ENCODE peak calls at places on chromosomes 6 and 20, in six cellular contexts. F is upper lobe of right lung, B is heart right ventricle, Q is AG09309, R is fibroblast of the aortic adventitia, V is uterus. I is an unnamed sample.

GRCh38 chr6:105509506-105510331 is 106.8 kb upstream of the PREP start:
- DNase-seq in F (no peak), B (peak), Q (no peak), R (no peak), V (peak), I (no peak)

GRCh38 chr6:166112580-166112979 is 55.1 kb downstream of the TBXT start:
- DNase-seq in F (no peak), B (no peak), Q (peak), R (peak), V (no peak), I (peak)

GRCh38 chr6:10908228-10908627 is 21.4 kb downstream of the SYCP2L start:
- DNase-seq in F (no peak), B (no peak), Q (no peak), R (no peak), V (no peak), I (no peak)

GRCh38 chr6:158567871-158568401 is 8.0 kb downstream of the TMEM181 start:
- DNase-seq in F (no peak), B (no peak), Q (no peak), R (no peak), V (no peak), I (no peak)

GRCh38 chr6:151389640-151390275 is 1.6 kb downstream of the ZBTB2 start:
- DNase-seq in F (peak), B (peak), Q (peak), R (peak), V (peak), I (peak)

GRCh38 chr20:62716198-62716940 is 7.7 kb downstream of the NTSR1 start:
- DNase-seq in F (no peak), B (no peak), Q (no peak), R (peak), V (no peak), I (no peak)

GRCh38 chr6:37354526-37355384 is 972 bp downstream of the RNF8 start:
- DNase-seq in F (peak), B (no peak), Q (no peak), R (no peak), V (peak), I (no peak)

GRCh38 chr20:38167851-38168760 is 3.0 kb upstream of the TGM2 start:
- DNase-seq in F (peak), B (peak), Q (peak), R (peak), V (peak), I (peak)

GRCh38 chr6:30681696-30682180 is 4.7 kb downstream of the PPP1R18 start:
- DNase-seq in F (no peak), B (no peak), Q (no peak), R (no peak), V (no peak), I (no peak)

GRCh38 chr6:8969747-8970146 is 534.4 kb upstream of the SLC35B3 start:
- DNase-seq in F (no peak), B (no peak), Q (no peak), R (no peak), V (no peak), I (no peak)

GRCh38 chr6:25365159-25365558 is 86.0 kb downstream of the CARMIL1 start:
- DNase-seq in F (no peak), B (no peak), Q (no peak), R (no peak), V (no peak), I (no peak)

GRCh38 chr6:422423-423061 is 31.0 kb downstream of the IRF4 start:
- DNase-seq in F (no peak), B (no peak), Q (peak), R (peak), V (no peak), I (peak)

GRCh38 chr6:35710241-35710847 is 21.6 kb upstream of the FKBP5 start:
- DNase-seq in F (no peak), B (no peak), Q (no peak), R (no peak), V (no peak), I (peak)

GRCh38 chr20:62822239-62822787 is 5.5 kb downstream of the COL9A3 start:
- DNase-seq in F (no peak), B (no peak), Q (no peak), R (no peak), V (no peak), I (no peak)

GRCh38 chr20:47319517-47320252 is 36.8 kb downstream of the ZMYND8 start:
- DNase-seq in F (peak), B (peak), Q (no peak), R (peak), V (peak), I (peak)

GRCh38 chr20:37940161-37940560 is 37.2 kb downstream of the VSTM2L start:
- DNase-seq in F (peak), B (no peak), Q (no peak), R (no peak), V (no peak), I (no peak)

GRCh38 chr6:160192840-160193239 is 65.8 kb downstream of the SLC22A2 start:
- DNase-seq in F (no peak), B (no peak), Q (no peak), R (no peak), V (no peak), I (no peak)

GRCh38 chr20:15297059-15297875 is 959.9 kb upstream of the FLRT3 start:
- DNase-seq in F (no peak), B (no peak), Q (no peak), R (no peak), V (no peak), I (no peak)

GRCh38 chr20:44646023-44646640 is 5.4 kb downstream of the ADA start:
- DNase-seq in F (no peak), B (no peak), Q (no peak), R (no peak), V (no peak), I (peak)

GRCh38 chr6:158763440-158764187 is 55.6 kb downstream of the EZR start:
- DNase-seq in F (no peak), B (no peak), Q (no peak), R (no peak), V (no peak), I (no peak)

GRCh38 chr6:82681119-82681714 is 317.6 kb downstream of the TPBG start:
- DNase-seq in F (no peak), B (no peak), Q (peak), R (peak), V (no peak), I (no peak)

GRCh38 chr6:145015739-145016558 is 719.4 kb downstream of the EPM2A start:
- DNase-seq in F (no peak), B (no peak), Q (peak), R (peak), V (no peak), I (peak)

GRCh38 chr6:13407709-13408695 is 79.4 kb downstream of the GFOD1 start:
- DNase-seq in F (no peak), B (peak), Q (peak), R (peak), V (no peak), I (peak)

GRCh38 chr6:46263709-46264091 is 92.9 kb upstream of the ENPP5 start:
- DNase-seq in F (no peak), B (no peak), Q (peak), R (peak), V (no peak), I (peak)

GRCh38 chr6:1436334-1437306 is 47.2 kb downstream of the FOXF2 start:
- DNase-seq in F (no peak), B (peak), Q (peak), R (peak), V (no peak), I (peak)

GRCh38 chr6:108732101-108732870 is 115.9 kb upstream of the ARMC2 start:
- DNase-seq in F (no peak), B (no peak), Q (no peak), R (peak), V (no peak), I (no peak)

GRCh38 chr6:20873425-20874190 is 339.4 kb downstream of the CDKAL1 start:
- DNase-seq in F (no peak), B (no peak), Q (no peak), R (peak), V (no peak), I (peak)

GRCh38 chr6:20879121-20879520 is 344.9 kb downstream of the CDKAL1 start:
- DNase-seq in F (no peak), B (no peak), Q (no peak), R (no peak), V (no peak), I (no peak)

GRCh38 chr6:20876016-20876415 is 341.8 kb downstream of the CDKAL1 start:
- DNase-seq in F (no peak), B (no peak), Q (peak), R (peak), V (no peak), I (peak)

GRCh38 chr6:20877008-20877937 is 343.0 kb downstream of the CDKAL1 start:
- DNase-seq in F (peak), B (no peak), Q (peak), R (peak), V (peak), I (peak)

GRCh38 chr6:20875369-20875963 is 341.2 kb downstream of the CDKAL1 start:
- DNase-seq in F (no peak), B (no peak), Q (no peak), R (peak), V (no peak), I (peak)
- TF ChIP-seq CTCF in F (peak), B (peak), Q (peak), R (peak), V (no peak), I (peak)

DNA sequence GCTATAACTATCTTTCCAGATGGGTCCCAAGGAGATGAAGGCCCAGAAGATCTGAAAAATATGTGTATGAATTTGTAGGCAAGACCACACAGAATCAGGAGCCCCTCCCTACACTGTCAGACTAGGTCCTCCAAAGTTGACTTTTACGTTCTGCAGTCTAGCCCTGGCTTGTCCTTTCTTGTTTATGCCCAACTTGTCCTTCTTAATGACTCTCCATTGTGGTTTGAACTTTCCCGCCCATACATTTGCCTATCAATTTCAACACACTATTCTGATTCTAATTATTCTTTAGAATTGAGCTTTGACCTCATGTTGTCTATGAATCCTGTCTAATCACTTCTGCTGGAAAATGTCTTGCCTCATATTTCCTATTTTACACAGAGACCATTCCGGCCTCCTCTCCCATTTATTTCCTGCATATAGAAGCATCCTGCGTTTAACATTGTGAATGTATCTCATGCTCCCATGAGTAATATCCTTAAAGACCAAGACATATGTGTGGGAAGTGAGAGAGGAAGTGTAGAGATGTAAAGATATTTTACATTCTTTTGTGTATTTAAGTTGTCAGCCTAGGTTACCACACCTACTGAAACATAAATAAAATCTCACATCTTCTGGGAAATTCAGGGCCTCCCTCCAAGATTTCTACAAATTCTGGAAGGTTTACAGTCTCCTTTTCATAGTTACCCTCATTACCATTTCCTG is 348.3 kb downstream of the BCKDHB start:
- DNase-seq in F (no peak), B (no peak), Q (no peak), R (peak), V (no peak), I (peak)
- H3K4me3 ChIP-seq in F (no peak), B (no peak), Q (no peak), R (no peak), V (no peak), I (no peak)

DNA sequence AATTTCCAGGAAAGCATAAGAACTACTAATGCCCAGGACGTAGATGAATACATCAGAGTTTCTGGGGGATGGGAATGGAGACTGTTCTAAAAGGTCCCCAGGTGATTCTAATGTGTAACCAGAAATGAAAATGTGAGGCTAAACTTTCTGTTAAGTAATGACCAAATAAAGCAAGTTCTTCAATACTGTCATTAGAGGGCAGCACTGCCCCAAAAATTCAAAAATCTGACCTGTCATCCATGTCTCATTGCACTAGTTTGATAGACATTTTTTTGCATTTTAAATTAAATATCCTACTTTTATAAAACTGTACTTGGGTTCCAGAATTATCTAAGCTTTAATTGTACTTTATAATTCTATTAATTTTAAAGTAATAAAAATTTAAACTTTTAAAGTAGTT is 94.9 kb downstream of the RFX6 start:
- DNase-seq in F (no peak), B (peak), Q (peak), R (peak), V (no peak), I (peak)
- TF ChIP-seq CTCF in F (peak), B (peak), Q (peak), R (peak), V (no peak), I (peak)

GRCh38 chr6:119077643-119078448 is 618 bp downstream of the FAM184A start:
- DNase-seq in F (peak), B (peak), Q (no peak), R (peak), V (peak), I (peak)
- H3K4me3 ChIP-seq in F (peak), B (peak), Q (peak), R (peak), V (peak), I (peak)

DNA sequence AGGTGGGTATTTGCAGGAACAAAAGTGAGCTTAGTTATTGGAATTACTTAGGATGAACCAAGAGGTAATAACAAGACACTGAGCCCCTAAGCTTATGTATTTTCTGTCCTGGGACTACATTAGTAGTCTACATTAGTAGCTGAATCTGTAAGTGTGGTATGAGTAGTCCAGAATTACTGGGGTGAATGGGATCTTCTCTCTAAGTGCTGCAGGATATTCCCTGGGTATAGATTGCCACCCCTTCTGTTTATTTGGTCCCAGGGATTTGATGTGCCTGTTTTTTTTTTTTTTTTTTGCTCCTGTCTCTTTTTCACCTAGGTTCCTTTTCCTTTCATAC is 5.9 kb downstream of the CD2AP start:
- DNase-seq in F (no peak), B (no peak), Q (no peak), R (no peak), V (no peak), I (no peak)
- TF ChIP-seq CTCF in F (no peak), B (no peak), Q (no peak), R (no peak), V (no peak), I (no peak)

GRCh38 chr6:4130357-4130987 is 4.9 kb downstream of the ECI2 start:
- DNase-seq in F (peak), B (no peak), Q (no peak), R (no peak), V (no peak), I (no peak)
- H3K4me3 ChIP-seq in F (no peak), B (no peak), Q (no peak), R (no peak), V (no peak), I (no peak)

GRCh38 chr6:51844391-51844735 is 243.1 kb downstream of the PKHD1 start:
- DNase-seq in F (no peak), B (no peak), Q (no peak), R (no peak), V (no peak), I (no peak)
- TF ChIP-seq CTCF in F (no peak), B (no peak), Q (no peak), R (no peak), V (no peak), I (no peak)

GRCh38 chr6:17291778-17292177 is 10.6 kb downstream of the RBM24 start:
- DNase-seq in F (no peak), B (no peak), Q (no peak), R (no peak), V (no peak), I (no peak)
- H3K4me3 ChIP-seq in F (no peak), B (peak), Q (no peak), R (no peak), V (no peak), I (no peak)

DNA sequence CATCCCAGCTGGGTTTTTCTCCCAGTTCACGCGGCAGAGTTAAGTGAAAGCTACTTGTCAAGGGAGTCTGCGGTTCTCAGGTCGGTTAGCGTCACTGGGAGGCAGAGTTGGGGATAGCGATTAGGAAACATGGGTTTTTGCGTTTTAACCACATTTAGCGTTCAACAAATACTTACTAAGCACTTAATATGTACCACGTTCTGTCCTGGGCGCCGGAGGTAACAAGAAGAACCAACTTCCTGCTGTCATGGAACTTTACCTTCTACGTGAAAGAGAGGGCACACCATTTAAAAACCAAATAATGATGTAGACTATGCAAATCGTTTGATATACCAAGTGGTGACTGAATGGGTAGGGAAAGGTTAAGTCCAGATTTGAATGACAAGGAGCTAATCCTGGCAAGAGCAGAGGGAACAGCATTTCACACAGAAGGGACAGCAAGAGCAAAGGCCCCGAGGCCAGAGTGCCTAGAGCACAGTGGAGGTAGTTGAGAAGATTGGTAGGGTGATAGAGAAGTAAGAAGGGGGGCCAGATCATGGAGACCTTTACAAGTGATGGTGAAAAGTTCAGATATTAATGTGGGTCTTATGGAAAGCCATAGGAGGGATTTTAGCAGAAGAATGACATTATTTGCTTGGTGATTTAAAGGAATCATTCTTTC is 740 bp downstream of the RIOK1 start:
- DNase-seq in F (no peak), B (no peak), Q (peak), R (no peak), V (no peak), I (no peak)
- TF ChIP-seq CTCF in F (no peak), B (peak), Q (no peak), R (peak), V (no peak), I (no peak)

I was measured in fibroblast of pulmonary artery.